ENCODE peak calls at places on chromosomes 13 and 19, in seven cellular contexts. X is naive thymus-derived CD4-positive, alpha-beta T cell; I is stimulated activated CD4-positive, alpha-beta T cell treated with anti-CD3 and anti-CD28 coated beads, Interleukin-15, amount 100 ng/mL, for 48 hours; F is Daoy; P is amygdala; R is CD4-positive, alpha-beta memory T cell; N is T-cell. H is an unnamed sample.
A peak's percentile ranks its signal among the peaks of the same experiment; 100 is the strongest.

GRCh38 chr19:56253737-56254136 is 18.8 kb upstream of the EDDM13 start:
- DNase-seq in X (peak; percentile 38), I (no peak), F (peak; percentile 20), P (no peak), R (peak; percentile 33), N (no peak), H (peak; percentile 76)

GRCh38 chr13:84192125-84192524 is 309.9 kb upstream of the SLITRK1 start:
- DNase-seq in X (no peak), I (no peak), F (no peak), P (no peak), R (no peak), N (no peak), H (peak; percentile 96)

GRCh38 chr13:46638262-46638661 is 85.3 kb downstream of the LRCH1 start:
- DNase-seq in X (no peak), I (no peak), F (no peak), P (no peak), R (no peak), N (no peak), H (no peak)

GRCh38 chr13:37453246-37453645 is 145.3 kb downstream of the POSTN start:
- DNase-seq in X (no peak), I (no peak), F (no peak), P (no peak), R (no peak), N (no peak), H (peak; percentile 37)

GRCh38 chr19:42270346-42271044 is 1.4 kb downstream of the CIC start:
- DNase-seq in X (peak; percentile 63), I (peak; percentile 65), F (peak; percentile 81), P (peak; percentile 63), R (peak; percentile 78), N (peak; percentile 80), H (peak; percentile 95)

GRCh38 chr13:95301947-95302386 is 716 bp upstream of the ABCC4 start:
- DNase-seq in X (no peak), I (no peak), F (no peak), P (no peak), R (no peak), N (no peak), H (no peak)

GRCh38 chr13:66950666-66951065 is 279.5 kb downstream of the PCDH9 start:
- DNase-seq in X (no peak), I (no peak), F (no peak), P (no peak), R (no peak), N (no peak), H (no peak)

GRCh38 chr19:40921005-40921897 is 39.2 kb upstream of the CYP2A7 start:
- DNase-seq in X (no peak), I (no peak), F (peak; percentile 94), P (no peak), R (no peak), N (no peak), H (peak; percentile 42)

GRCh38 chr13:44749906-44750305 is 173.8 kb upstream of the TSC22D1 start:
- DNase-seq in X (no peak), I (no peak), F (no peak), P (no peak), R (no peak), N (no peak), H (no peak)

H was measured in epithelial cell of esophagus.